ENCODE peak calls at places on chromosomes 1 and 21, in ten cellular contexts. R is lung, L is PC-9, V is astrocyte of the spinal cord, T is BE2C, K is AG04449, F is adipocyte, W is choroid plexus epithelial cell, X is tibial artery, Y is left lung. P is an unnamed sample.

GRCh38 chr1:67683736-67684525 is 1.1 kb upstream of the GADD45A start:
- DNase-seq in K (no peak), R (no peak), L (peak), W (no peak), V (peak), F (peak), T (no peak), X (no peak), Y (no peak), P (no peak)

GRCh38 chr1:1306070-1306660 is 1.6 kb downstream of the ACAP3 start:
- DNase-seq in R (no peak), K (no peak), L (no peak), W (no peak), V (no peak), F (peak), X (no peak), T (peak), Y (no peak), P (no peak)

GRCh38 chr1:230515451-230516145 is 89.5 kb upstream of the PGBD5 start:
- DNase-seq in V (no peak), T (no peak), R (no peak), F (no peak), K (no peak), Y (no peak), L (no peak), W (no peak), X (no peak), P (no peak)

GRCh38 chr1:23548704-23549143 is 10.6 kb downstream of the ID3 start:
- DNase-seq in K (no peak), Y (no peak), V (no peak), X (peak), W (peak), T (peak), L (no peak), R (no peak), F (peak), P (no peak)

GRCh38 chr1:204885790-204886189 is 15.1 kb downstream of the NFASC start:
- DNase-seq in L (no peak), Y (no peak), R (no peak), V (no peak), X (no peak), T (no peak), K (no peak), W (no peak), F (peak), P (no peak)

GRCh38 chr1:22275626-22276395 is 132.9 kb upstream of the WNT4 start:
- DNase-seq in W (peak), L (peak), Y (peak), R (peak), F (peak), T (peak), K (no peak), V (peak), X (no peak), P (peak)

GRCh38 chr1:97412155-97412554 is 508.7 kb downstream of the DPYD start:
- DNase-seq in K (no peak), F (peak), X (no peak), V (no peak), R (no peak), L (no peak), W (peak), T (no peak), Y (no peak), P (no peak)

GRCh38 chr1:47188901-47189785 is 693 bp downstream of the PDZK1IP1 start:
- DNase-seq in R (peak), V (no peak), K (no peak), Y (no peak), F (no peak), L (no peak), X (no peak), W (no peak), T (no peak), P (no peak)

GRCh38 chr1:21914880-21915640 is 22.1 kb downstream of the HSPG2 start:
- DNase-seq in V (no peak), W (no peak), Y (no peak), T (no peak), X (peak), L (no peak), K (no peak), R (no peak), F (no peak), P (no peak)

GRCh38 chr21:41642399-41642798 is 124.5 kb downstream of the RIPK4 start:
- DNase-seq in T (no peak), W (peak), R (no peak), K (no peak), V (peak), F (peak), X (no peak), L (peak), Y (no peak), P (no peak)

DNA sequence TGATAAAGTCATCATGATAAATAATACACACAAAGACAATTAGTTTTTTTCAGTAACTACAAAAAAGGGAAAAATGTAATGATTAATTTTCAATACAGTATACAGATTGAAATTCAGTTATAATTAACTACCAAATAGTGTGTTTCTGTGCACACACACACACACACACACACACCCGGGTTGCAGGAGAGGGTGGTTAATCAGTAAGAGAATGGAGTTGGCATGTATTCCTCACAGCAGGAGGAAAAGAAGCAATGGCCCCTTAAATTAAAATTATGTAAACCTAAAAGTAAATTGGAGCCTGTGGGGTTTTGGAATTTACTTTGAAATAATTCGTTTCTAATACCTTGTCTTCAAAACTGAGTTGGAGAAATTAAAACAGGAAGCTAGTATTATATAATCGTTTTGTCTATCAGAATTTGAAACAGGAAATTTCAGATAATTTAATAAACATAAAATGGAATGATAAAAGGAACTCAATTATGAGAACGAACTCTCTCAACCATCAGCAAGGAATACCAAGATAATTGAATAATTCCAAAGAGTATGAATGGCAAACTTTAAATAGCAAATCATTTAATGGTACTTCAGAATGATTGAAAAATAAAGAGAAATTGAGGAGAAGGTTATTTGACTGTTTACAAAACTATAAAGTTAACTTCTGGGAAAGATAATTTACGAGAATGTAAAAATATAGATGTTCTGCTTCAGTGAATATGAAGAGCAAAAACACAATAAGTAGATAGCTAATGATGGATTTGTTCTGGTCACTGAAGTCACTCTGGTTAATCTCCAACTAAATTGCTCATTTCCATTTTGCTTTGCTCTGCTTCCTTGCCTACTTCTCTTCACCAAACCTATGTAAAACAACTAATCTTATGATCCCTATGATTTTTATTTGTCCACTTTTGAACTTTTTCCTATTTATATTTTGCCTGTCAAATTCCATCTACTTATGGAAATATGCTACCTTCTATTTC is 547.9 kb upstream of the ZP4 start:
- DNase-seq in R (no peak), T (peak), K (no peak), L (no peak), V (no peak), W (no peak), Y (no peak), X (no peak), F (no peak), P (no peak)
- H3K4me3 ChIP-seq in R (no peak), T (no peak), K (no peak), L (no peak), V (no peak), W (no peak), Y (no peak), X (no peak), F (no peak), P (no peak)

GRCh38 chr1:153697873-153698647 is 19.6 kb downstream of the NPR1 start:
- DNase-seq in W (peak), Y (peak), R (peak), F (no peak), V (peak), K (no peak), X (peak), L (no peak), T (peak), P (no peak)

GRCh38 chr1:153699768-153700167 is 21.3 kb downstream of the NPR1 start:
- DNase-seq in R (no peak), K (no peak), T (no peak), F (no peak), L (no peak), X (no peak), Y (no peak), V (no peak), W (no peak), P (no peak)

GRCh38 chr1:153697191-153697872 is 18.8 kb downstream of the NPR1 start:
- DNase-seq in T (peak), F (no peak), Y (no peak), K (no peak), L (peak), W (no peak), X (peak), R (peak), V (no peak), P (no peak)

GRCh38 chr1:153698648-153699004 is 20.1 kb downstream of the NPR1 start:
- DNase-seq in V (no peak), Y (no peak), T (no peak), X (no peak), W (no peak), R (no peak), L (no peak), F (no peak), K (no peak), P (no peak)

DNA sequence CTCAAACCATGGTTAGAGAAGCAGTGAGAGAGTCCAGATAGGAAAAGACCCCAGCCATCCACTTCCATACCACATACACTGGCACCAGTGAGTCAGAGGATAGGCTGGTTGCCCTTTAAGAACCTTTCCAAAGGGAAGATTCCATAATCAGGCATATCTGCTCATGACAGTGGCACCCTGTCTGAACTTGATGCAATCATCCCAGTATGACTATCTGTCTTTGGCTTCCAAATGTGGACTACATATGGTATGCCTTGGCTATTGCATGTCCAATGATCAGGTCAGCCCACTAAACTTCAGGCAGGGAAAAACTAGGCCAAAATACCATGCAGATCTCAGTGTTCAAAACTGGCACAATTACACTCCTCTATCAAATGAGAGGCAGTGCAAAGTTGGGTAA is 20.6 kb downstream of the NPR1 start:
- DNase-seq in W (no peak), Y (no peak), V (no peak), K (peak), F (peak), X (no peak), R (no peak), T (no peak), L (no peak), P (no peak)
- H3K4me3 ChIP-seq in W (no peak), Y (no peak), V (no peak), K (no peak), F (peak), X (no peak), R (no peak), T (no peak), L (no peak), P (no peak)

GRCh38 chr21:44927259-44927586 is 6.5 kb upstream of the ITGB2 start:
- DNase-seq in T (no peak), K (no peak), F (no peak), L (no peak), X (no peak), Y (no peak), W (no peak), R (no peak), V (no peak), P (no peak)
- H3K4me3 ChIP-seq in T (no peak), K (no peak), F (no peak), L (peak), X (no peak), Y (peak), W (no peak), R (no peak), V (no peak), P (no peak)

GRCh38 chr1:35809156-35810095 is 1.6 kb downstream of the AGO4 start:
- DNase-seq in L (no peak), X (no peak), Y (no peak), F (peak), W (no peak), R (no peak), K (no peak), T (no peak), V (no peak), P (no peak)
- H3K4me3 ChIP-seq in L (peak), X (peak), Y (peak), F (peak), W (peak), R (peak), K (peak), T (peak), V (peak), P (peak)

P was measured in skeletal muscle cell.